ENCODE peak calls at places on chromosome 22, in four cellular contexts. I is A549, Q is heart left ventricle, A is spleen. S is an unnamed sample.

GRCh38 chr22:41411021-41411851 is 29.5 kb downstream of the TEF start:
- DNase-seq in I (no peak), Q (peak), A (no peak), S (peak)

GRCh38 chr22:40960137-40960536 is 9.0 kb downstream of the RBX1 start:
- DNase-seq in I (no peak), Q (no peak), A (no peak), S (no peak)

GRCh38 chr22:42820075-42820763 is 36.9 kb downstream of the ARFGAP3 start:
- DNase-seq in I (no peak), Q (no peak), A (no peak), S (no peak)

GRCh38 chr22:25111579-25112517 is 87.8 kb upstream of the CRYBB3 start:
- DNase-seq in I (no peak), Q (peak), A (no peak), S (no peak)

GRCh38 chr22:41401781-41402648 is 20.3 kb downstream of the TEF start:
- DNase-seq in I (peak), Q (peak), A (no peak), S (peak)

GRCh38 chr22:36258750-36259619 is 6.1 kb downstream of the APOL1 start:
- DNase-seq in I (no peak), Q (peak), A (no peak), S (peak)

GRCh38 chr22:42317691-42318547 is 47.5 kb upstream of the TCF20 start:
- DNase-seq in I (no peak), Q (peak), A (no peak), S (peak)

GRCh38 chr22:40512426-40513136 is 123.9 kb downstream of the MRTFA start:
- DNase-seq in I (peak), Q (no peak), A (no peak), S (peak)

GRCh38 chr22:22705328-22706100 is 61.1 kb downstream of the GGTLC2 start:
- DNase-seq in I (no peak), Q (no peak), A (no peak), S (no peak)

GRCh38 chr22:25139062-25139461 is 60.6 kb upstream of the CRYBB3 start:
- DNase-seq in I (no peak), Q (peak), A (no peak), S (peak)

GRCh38 chr22:37137903-37138665 is 11.6 kb downstream of the IL2RB start:
- DNase-seq in I (no peak), Q (no peak), A (no peak), S (no peak)

GRCh38 chr22:20140107-20140445 is 8.5 kb downstream of the ZDHHC8 start:
- DNase-seq in I (no peak), Q (no peak), A (no peak), S (no peak)

GRCh38 chr22:46501701-46502100 is 35.7 kb downstream of the CELSR1 start:
- DNase-seq in I (no peak), Q (no peak), A (no peak), S (no peak)

GRCh38 chr22:33513388-33514336 is 406.6 kb downstream of the LARGE1 start:
- DNase-seq in I (no peak), Q (no peak), A (no peak), S (no peak)

GRCh38 chr22:46763051-46763705 is 728 bp downstream of the TBC1D22A start:
- DNase-seq in I (no peak), Q (peak), A (peak), S (peak)

GRCh38 chr22:30178180-30179126 is 68.1 kb downstream of the LIF start:
- DNase-seq in I (no peak), Q (no peak), A (no peak), S (no peak)

GRCh38 chr22:20062766-20063083 is 17.3 kb upstream of the DGCR8 start:
- DNase-seq in I (no peak), Q (no peak), A (no peak), S (no peak)

GRCh38 chr22:30214703-30215405 is 31.7 kb downstream of the LIF start:
- DNase-seq in I (no peak), Q (no peak), A (peak), S (no peak)

GRCh38 chr22:28772633-28773460 is at the start of gene CCDC117:
- DNase-seq in I (peak), Q (peak), A (peak), S (peak)
- TF ChIP-seq CTCF in I (peak), Q (no peak), A (no peak), S (no peak)

GRCh38 chr22:23893957-23894709 is at the start of gene MIF:
- DNase-seq in I (peak), Q (peak), A (peak), S (peak)
- H3K4me3 ChIP-seq in I (peak), Q (peak), A (peak), S (peak)

DNA sequence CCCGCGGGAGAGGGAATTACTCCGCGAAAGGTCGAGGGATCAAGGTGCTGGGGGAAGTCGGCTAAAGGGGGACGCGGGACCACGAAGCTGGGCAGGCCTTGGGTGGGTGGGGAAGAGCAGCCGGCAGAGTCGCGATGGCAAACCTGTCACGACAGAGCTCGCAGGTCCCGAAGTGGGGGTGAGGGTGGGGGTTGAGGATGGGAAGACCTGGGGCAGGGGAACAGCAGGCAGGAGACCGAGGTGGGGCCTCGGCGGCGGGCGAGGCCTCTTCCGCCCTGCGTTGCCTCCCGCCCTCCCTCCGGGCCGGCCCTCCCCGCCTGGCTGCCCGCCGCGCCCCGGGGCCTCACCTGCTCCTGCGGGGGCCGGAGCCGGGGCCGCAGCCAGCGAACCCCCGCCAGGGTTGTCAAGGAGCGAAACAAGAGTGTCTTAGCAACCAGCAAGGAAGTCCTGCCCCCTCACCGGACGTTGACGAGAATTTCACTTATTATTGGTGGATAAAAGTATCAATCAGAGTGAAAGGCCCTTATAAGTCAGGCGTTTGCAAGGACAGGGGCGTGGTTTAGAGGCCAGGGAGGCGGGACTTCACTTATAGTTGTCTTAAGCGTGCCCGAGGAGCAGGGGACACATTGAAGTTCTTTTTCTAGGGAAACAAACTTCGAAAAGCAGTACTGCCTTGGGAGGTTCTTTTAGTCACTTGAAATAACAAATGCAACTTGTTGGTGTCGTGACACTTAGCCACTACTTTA is at the start of gene DNAL4:
- DNase-seq in I (peak), Q (peak), A (peak), S (peak)
- TF ChIP-seq POLR2A in I (no peak), Q (peak), A (no peak), S (no peak)

DNA sequence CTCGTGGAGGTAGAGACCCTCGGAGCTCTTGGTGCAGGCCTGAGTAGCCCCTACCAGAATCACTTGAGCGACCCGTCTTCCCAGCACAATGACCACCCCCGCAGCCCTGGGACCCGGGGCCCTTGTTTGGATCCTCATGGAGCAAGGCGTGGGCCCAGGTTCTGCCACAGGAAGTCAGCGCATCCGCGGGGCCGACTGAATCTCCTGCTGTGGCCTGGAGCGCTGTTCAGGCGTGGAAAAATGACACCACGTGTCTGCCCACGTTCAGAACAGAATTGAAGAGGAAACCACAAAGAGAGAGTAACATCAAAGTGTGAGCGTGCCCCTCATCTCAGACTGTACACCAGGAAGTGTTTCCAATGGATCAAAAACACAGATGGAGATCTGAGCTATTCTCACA is 1479.2 kb downstream of the TBC1D22A start:
- DNase-seq in I (no peak), Q (no peak), A (peak), S (no peak)
- TF ChIP-seq CTCF in I (no peak), Q (no peak), A (no peak), S (no peak)

DNA sequence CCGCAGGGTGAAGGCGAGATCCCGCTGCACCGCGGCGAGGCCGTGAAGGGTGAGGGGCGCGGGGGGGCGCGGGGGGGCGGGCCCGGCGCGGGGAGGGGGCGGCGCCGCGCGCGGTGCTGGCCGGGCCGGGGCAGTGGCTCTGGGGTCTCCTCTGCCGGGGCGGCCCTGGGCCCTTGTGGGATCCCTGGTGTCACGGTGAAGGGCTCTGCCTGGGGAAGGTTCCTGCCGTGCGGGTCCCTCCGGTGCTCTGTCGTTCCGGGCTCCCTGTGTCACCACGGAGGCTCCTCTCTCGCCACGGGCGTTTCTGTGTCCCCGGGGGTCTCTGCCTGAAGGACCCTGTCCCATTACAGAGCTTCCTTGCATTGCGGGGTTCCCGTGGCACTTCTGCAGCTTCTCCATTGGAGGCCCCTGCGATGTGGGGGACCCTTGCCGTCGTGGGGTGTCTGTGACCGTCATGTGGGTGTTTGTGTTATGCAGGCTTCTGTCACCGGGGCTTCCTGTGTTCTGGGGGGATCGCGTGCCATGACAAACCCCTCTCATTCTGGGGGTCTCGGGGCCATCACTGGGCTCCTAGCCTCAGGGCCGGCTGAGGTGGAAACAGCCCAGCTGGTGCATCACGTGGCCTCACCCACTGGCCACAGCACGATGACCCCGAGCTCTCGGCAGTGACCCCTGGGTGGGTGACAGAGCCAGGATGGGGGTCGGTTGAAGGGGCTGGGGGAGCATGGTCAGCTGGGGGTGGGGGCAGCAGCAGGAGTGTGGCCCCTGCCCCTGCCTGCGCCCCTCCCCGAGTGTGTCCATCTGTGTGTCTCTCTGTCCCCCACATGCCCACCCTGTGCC is 25.3 kb downstream of the SHANK3 start:
- DNase-seq in I (no peak), Q (peak), A (peak), S (peak)
- H3K4me3 ChIP-seq in I (peak), Q (peak), A (no peak), S (peak)

DNA sequence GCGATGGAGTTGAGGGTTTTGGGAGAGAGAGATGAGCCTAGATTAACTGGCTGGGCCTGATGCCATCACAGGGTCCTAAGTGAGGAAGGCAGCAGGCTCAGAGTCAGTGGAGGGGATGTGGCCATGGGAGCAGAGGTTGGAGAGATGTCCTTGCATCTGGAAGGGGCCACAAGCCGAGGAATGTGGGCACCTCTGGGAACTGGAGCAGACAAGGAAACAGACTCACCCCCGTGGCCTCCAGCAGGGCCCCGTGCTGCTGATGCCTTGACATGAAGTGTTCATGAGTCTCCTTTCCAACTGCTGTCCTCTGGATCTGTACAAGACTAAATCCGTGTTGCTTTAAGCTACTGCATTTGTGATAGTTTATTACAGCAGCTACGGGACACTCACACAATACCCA is 49.2 kb downstream of the SHISAL1 start:
- DNase-seq in I (no peak), Q (no peak), A (peak), S (peak)
- TF ChIP-seq POLR2A in I (no peak), Q (no peak), A (no peak), S (no peak)

GRCh38 chr22:50576070-50576469 is 2.2 kb downstream of the CPT1B start:
- DNase-seq in I (peak), Q (no peak), A (no peak), S (no peak)
- TF ChIP-seq CTCF in I (no peak), Q (peak), A (no peak), S (no peak)

GRCh38 chr22:39243443-39244072 is 1.2 kb downstream of the PDGFB start:
- DNase-seq in I (peak), Q (peak), A (no peak), S (no peak)

GRCh38 chr22:39246217-39246616 is 1.4 kb upstream of the PDGFB start:
- DNase-seq in I (no peak), Q (no peak), A (no peak), S (no peak)

GRCh38 chr22:39244073-39244495 is 698 bp downstream of the PDGFB start:
- DNase-seq in I (no peak), Q (peak), A (no peak), S (no peak)

GRCh38 chr22:39245130-39246039 is 603 bp upstream of the PDGFB start:
- DNase-seq in I (no peak), Q (peak), A (no peak), S (no peak)

DNA sequence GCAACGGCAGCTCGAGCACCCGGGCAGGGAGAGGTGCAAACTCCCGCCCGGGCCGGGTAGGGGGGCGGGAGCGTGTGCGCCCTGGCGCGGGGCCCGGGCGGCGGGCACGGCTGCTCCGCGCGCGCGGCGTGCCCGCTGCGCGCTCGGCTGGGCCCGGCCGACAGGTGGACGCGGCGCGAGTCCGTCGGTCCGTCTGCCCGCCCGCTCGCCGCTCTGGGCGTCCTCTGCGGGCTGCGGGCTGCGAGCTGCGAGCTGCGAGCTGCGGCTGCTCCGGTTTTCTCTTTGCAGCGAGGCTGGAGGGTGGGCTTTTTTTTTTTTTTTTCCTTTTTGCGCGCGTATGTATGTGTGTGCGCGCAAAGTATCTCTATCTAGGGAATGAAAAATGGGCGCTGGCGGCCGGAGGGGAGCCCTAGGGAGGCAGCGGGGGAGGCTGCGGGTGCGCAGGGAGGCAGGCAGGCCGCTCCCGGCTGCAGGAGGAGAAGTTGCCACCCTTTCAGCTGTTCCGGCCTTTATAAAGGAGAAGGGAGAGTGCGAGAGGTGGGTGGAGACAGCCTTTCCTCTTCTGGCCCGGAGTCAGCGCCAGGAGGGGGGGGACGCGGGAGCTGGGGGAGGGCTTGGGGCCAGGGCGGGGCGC is at the start of gene PDGFB:
- DNase-seq in I (no peak), Q (peak), A (no peak), S (no peak)
- H3K4me3 ChIP-seq in I (peak), Q (peak), A (peak), S (peak)

S was measured in sigmoid colon.